ENCODE peak calls at places on chromosomes 7 and 10, in nine cellular contexts. One of them, this sample, is unnamed.

GRCh38 chr7:69219381-69219780 is 378.9 kb upstream of the AUTS2 start:
- DNase-seq in sigmoid colon: no peak
- DNase-seq in heart right ventricle: no peak
- DNase-seq in suprapubic skin: no peak
- DNase-seq in stomach: no peak
- DNase-seq in ascending aorta: no peak
- DNase-seq in colonic mucosa: no peak
- DNase-seq in aorta: no peak
- DNase-seq in pancreas: no peak
- DNase-seq in this sample: no peak

GRCh38 chr10:19417740-19418139 is 369.1 kb downstream of the MALRD1 start:
- DNase-seq in stomach: no peak
- DNase-seq in colonic mucosa: no peak
- DNase-seq in suprapubic skin: no peak
- DNase-seq in aorta: no peak
- DNase-seq in sigmoid colon: no peak
- DNase-seq in heart right ventricle: no peak
- DNase-seq in pancreas: no peak
- DNase-seq in ascending aorta: no peak
- DNase-seq in this sample: no peak

GRCh38 chr10:58028597-58029366 is 238.9 kb downstream of the IPMK start:
- DNase-seq in suprapubic skin: no peak
- DNase-seq in sigmoid colon: no peak
- DNase-seq in colonic mucosa: no peak
- DNase-seq in aorta: no peak
- DNase-seq in ascending aorta: no peak
- DNase-seq in heart right ventricle: no peak
- DNase-seq in pancreas: no peak
- DNase-seq in stomach: no peak
- DNase-seq in this sample: no peak

GRCh38 chr7:75945297-75946168 is 30.6 kb downstream of the POR start:
- DNase-seq in sigmoid colon: no peak
- DNase-seq in suprapubic skin: no peak
- DNase-seq in ascending aorta: no peak
- DNase-seq in heart right ventricle: no peak
- DNase-seq in stomach: peak; percentile 57
- DNase-seq in pancreas: no peak
- DNase-seq in colonic mucosa: no peak
- DNase-seq in aorta: no peak
- DNase-seq in this sample: peak; percentile 78

GRCh38 chr10:107516349-107516748 is 351.8 kb upstream of the SORCS1 start:
- DNase-seq in sigmoid colon: no peak
- DNase-seq in pancreas: no peak
- DNase-seq in ascending aorta: no peak
- DNase-seq in aorta: no peak
- DNase-seq in stomach: no peak
- DNase-seq in colonic mucosa: peak; percentile 22
- DNase-seq in suprapubic skin: no peak
- DNase-seq in heart right ventricle: no peak
- DNase-seq in this sample: no peak

GRCh38 chr10:72893136-72893798 is at the start of gene OIT3:
- DNase-seq in pancreas: no peak
- DNase-seq in heart right ventricle: no peak
- DNase-seq in sigmoid colon: no peak
- DNase-seq in ascending aorta: no peak
- DNase-seq in stomach: no peak
- DNase-seq in suprapubic skin: no peak
- DNase-seq in aorta: no peak
- DNase-seq in colonic mucosa: no peak
- DNase-seq in this sample: no peak

GRCh38 chr10:3848768-3849643 is 64.0 kb upstream of the KLF6 start:
- DNase-seq in sigmoid colon: no peak
- DNase-seq in aorta: no peak
- DNase-seq in ascending aorta: no peak
- DNase-seq in suprapubic skin: no peak
- DNase-seq in colonic mucosa: no peak
- DNase-seq in stomach: no peak
- DNase-seq in pancreas: no peak
- DNase-seq in heart right ventricle: no peak
- DNase-seq in this sample: no peak

GRCh38 chr10:1197384-1197783 is 141.2 kb downstream of the WDR37 start:
- DNase-seq in ascending aorta: no peak
- DNase-seq in colonic mucosa: no peak
- DNase-seq in heart right ventricle: no peak
- DNase-seq in aorta: no peak
- DNase-seq in suprapubic skin: no peak
- DNase-seq in pancreas: no peak
- DNase-seq in sigmoid colon: no peak
- DNase-seq in stomach: no peak
- DNase-seq in this sample: no peak

GRCh38 chr7:27107391-27107900 is 5.0 kb upstream of the HOXA2 start:
- DNase-seq in stomach: no peak
- DNase-seq in colonic mucosa: peak; percentile 66
- DNase-seq in pancreas: no peak
- DNase-seq in heart right ventricle: no peak
- DNase-seq in ascending aorta: peak; percentile 75
- DNase-seq in aorta: no peak
- DNase-seq in suprapubic skin: no peak
- DNase-seq in sigmoid colon: no peak
- DNase-seq in this sample: no peak

GRCh38 chr10:1241973-1242935 is 186.1 kb downstream of the WDR37 start:
- DNase-seq in sigmoid colon: no peak
- DNase-seq in pancreas: peak; percentile 39
- DNase-seq in aorta: peak; percentile 74
- DNase-seq in ascending aorta: no peak
- DNase-seq in colonic mucosa: no peak
- DNase-seq in stomach: no peak
- DNase-seq in heart right ventricle: no peak
- DNase-seq in suprapubic skin: no peak
- DNase-seq in this sample: no peak

GRCh38 chr10:132062641-132063390 is 2.9 kb upstream of the JAKMIP3 start:
- DNase-seq in stomach: no peak
- DNase-seq in pancreas: no peak
- DNase-seq in heart right ventricle: peak; percentile 26
- DNase-seq in colonic mucosa: no peak
- DNase-seq in suprapubic skin: peak; percentile 31
- DNase-seq in ascending aorta: no peak
- DNase-seq in sigmoid colon: no peak
- DNase-seq in aorta: peak; percentile 51
- DNase-seq in this sample: no peak

GRCh38 chr10:74539317-74539716 is 287.1 kb upstream of the KAT6B start:
- DNase-seq in stomach: no peak
- DNase-seq in pancreas: no peak
- DNase-seq in ascending aorta: no peak
- DNase-seq in sigmoid colon: no peak
- DNase-seq in aorta: no peak
- DNase-seq in suprapubic skin: no peak
- DNase-seq in heart right ventricle: no peak
- DNase-seq in colonic mucosa: no peak
- DNase-seq in this sample: no peak

GRCh38 chr10:23337616-23338015 is 7.0 kb downstream of the C10orf67 start:
- DNase-seq in pancreas: no peak
- DNase-seq in sigmoid colon: no peak
- DNase-seq in colonic mucosa: no peak
- DNase-seq in suprapubic skin: no peak
- DNase-seq in aorta: no peak
- DNase-seq in stomach: no peak
- DNase-seq in heart right ventricle: no peak
- DNase-seq in ascending aorta: no peak
- DNase-seq in this sample: no peak

GRCh38 chr7:157540606-157541294 is 203.9 kb downstream of the DNAJB6 start:
- DNase-seq in suprapubic skin: peak; percentile 30
- DNase-seq in aorta: peak; percentile 57
- DNase-seq in ascending aorta: no peak
- DNase-seq in stomach: no peak
- DNase-seq in sigmoid colon: peak; percentile 45
- DNase-seq in pancreas: peak; percentile 18
- DNase-seq in heart right ventricle: no peak
- DNase-seq in colonic mucosa: no peak
- DNase-seq in this sample: no peak

GRCh38 chr7:157541796-157542668 is 205.2 kb downstream of the DNAJB6 start:
- DNase-seq in sigmoid colon: peak; percentile 34
- DNase-seq in suprapubic skin: peak; percentile 44
- DNase-seq in pancreas: peak; percentile 42
- DNase-seq in colonic mucosa: no peak
- DNase-seq in stomach: no peak
- DNase-seq in heart right ventricle: no peak
- DNase-seq in ascending aorta: no peak
- DNase-seq in aorta: peak; percentile 70
- DNase-seq in this sample: no peak

GRCh38 chr7:157542669-157543021 is 205.8 kb downstream of the DNAJB6 start:
- DNase-seq in colonic mucosa: no peak
- DNase-seq in aorta: peak; percentile 71
- DNase-seq in suprapubic skin: peak; percentile 35
- DNase-seq in sigmoid colon: peak; percentile 41
- DNase-seq in pancreas: peak; percentile 27
- DNase-seq in ascending aorta: no peak
- DNase-seq in stomach: no peak
- DNase-seq in heart right ventricle: no peak
- DNase-seq in this sample: no peak

GRCh38 chr7:157540020-157540419 is 203.2 kb downstream of the DNAJB6 start:
- DNase-seq in stomach: no peak
- DNase-seq in aorta: peak; percentile 56
- DNase-seq in suprapubic skin: peak; percentile 40
- DNase-seq in pancreas: peak; percentile 26
- DNase-seq in colonic mucosa: no peak
- DNase-seq in ascending aorta: no peak
- DNase-seq in sigmoid colon: peak; percentile 46
- DNase-seq in heart right ventricle: no peak
- DNase-seq in this sample: no peak

DNA sequence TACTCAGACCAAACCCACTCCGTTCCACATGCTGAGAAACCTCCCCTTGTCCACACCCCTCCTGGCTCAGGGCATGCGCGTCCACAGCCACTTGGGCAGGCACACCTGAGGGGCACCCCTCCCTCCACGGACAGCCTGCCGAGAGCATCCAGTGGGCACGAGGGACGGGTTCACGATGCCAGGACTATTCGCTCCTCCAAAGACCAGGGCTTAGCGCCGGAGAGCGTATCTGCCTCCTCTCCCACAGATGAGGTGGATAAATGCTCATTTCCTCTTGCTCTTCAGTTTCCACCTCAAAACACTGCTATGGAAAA is 204.4 kb downstream of the DNAJB6 start:
- DNase-seq in ascending aorta: no peak
- DNase-seq in colonic mucosa: no peak
- DNase-seq in suprapubic skin: peak; percentile 29
- DNase-seq in sigmoid colon: peak; percentile 50
- DNase-seq in aorta: peak; percentile 51
- DNase-seq in pancreas: peak; percentile 46
- DNase-seq in stomach: no peak
- DNase-seq in heart right ventricle: no peak
- DNase-seq in this sample: no peak
- H3K9me3 ChIP-seq in ascending aorta: no peaks in the 10 kb centered on the region
- H3K9me3 ChIP-seq in colonic mucosa: no peaks in the 10 kb centered on the region
- H3K9me3 ChIP-seq in suprapubic skin: no peaks in the 10 kb centered on the region
- H3K9me3 ChIP-seq in sigmoid colon: no peaks in the 10 kb centered on the region
- H3K9me3 ChIP-seq in aorta: no peaks in the 10 kb centered on the region
- H3K9me3 ChIP-seq in pancreas: no peaks in the 10 kb centered on the region
- H3K9me3 ChIP-seq in stomach: no peaks in the 10 kb centered on the region
- H3K9me3 ChIP-seq in heart right ventricle: no peaks in the 10 kb centered on the region
- H3K9me3 ChIP-seq in this sample: peaks cover 11% of the 10 kb centered on the region

DNA sequence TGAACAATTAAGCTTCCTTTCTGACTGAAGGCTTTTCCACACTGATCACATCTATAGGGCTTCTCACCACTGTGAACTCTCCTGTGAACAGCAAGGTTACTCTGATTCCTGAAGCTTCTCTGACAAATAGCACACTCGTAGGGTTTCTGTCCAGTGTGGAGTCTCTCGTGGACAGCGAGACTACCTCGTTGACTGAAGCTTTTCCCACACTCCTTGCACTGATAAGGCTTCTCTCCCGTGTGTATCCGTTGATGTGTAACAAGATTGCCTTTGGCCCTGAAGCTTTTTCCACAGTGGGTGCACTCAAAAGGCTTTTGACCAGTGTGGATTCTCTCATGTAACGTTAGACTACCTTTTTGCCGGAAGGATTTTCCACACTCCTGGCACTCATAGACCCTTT is 4.4 kb downstream of the ZNF32 start:
- DNase-seq in heart right ventricle: no peak
- DNase-seq in sigmoid colon: no peak
- DNase-seq in stomach: no peak
- DNase-seq in colonic mucosa: no peak
- DNase-seq in pancreas: no peak
- DNase-seq in ascending aorta: no peak
- DNase-seq in suprapubic skin: no peak
- DNase-seq in aorta: no peak
- DNase-seq in this sample: no peak
- H3K9me3 ChIP-seq in heart right ventricle: peaks cover 4% of the 10 kb centered on the region
- H3K9me3 ChIP-seq in sigmoid colon: peaks cover 60% of the 10 kb centered on the region
- H3K9me3 ChIP-seq in stomach: peaks cover 48% of the 10 kb centered on the region
- H3K9me3 ChIP-seq in colonic mucosa: no peaks in the 10 kb centered on the region
- H3K9me3 ChIP-seq in pancreas: no peaks in the 10 kb centered on the region
- H3K9me3 ChIP-seq in ascending aorta: peaks cover 78% of the 10 kb centered on the region
- H3K9me3 ChIP-seq in suprapubic skin: peaks cover 47% of the 10 kb centered on the region
- H3K9me3 ChIP-seq in aorta: peaks cover 19% of the 10 kb centered on the region
- H3K9me3 ChIP-seq in this sample: peaks cover 22% of the 10 kb centered on the region

DNA sequence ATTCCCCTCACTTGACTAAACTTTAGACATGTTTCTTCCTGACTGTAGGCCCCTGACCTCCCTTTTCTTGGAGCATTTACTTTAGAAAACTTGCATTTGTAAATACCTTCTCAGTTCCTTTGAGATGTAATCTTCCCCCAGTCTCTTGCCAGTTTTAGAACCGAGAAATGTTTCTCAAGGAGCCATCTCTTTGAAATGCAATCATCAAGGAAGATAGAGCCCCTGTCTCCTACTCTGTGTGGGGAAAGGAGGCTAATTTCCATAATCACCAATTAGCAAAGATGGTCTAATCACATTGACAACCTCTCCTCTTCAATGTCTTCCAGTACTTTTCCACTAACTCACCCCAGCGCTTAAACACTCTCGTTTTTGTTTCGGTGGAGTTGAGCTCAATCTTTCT is 70.0 kb upstream of the SMIM30 start:
- DNase-seq in suprapubic skin: no peak
- DNase-seq in sigmoid colon: no peak
- DNase-seq in pancreas: no peak
- DNase-seq in heart right ventricle: no peak
- DNase-seq in aorta: no peak
- DNase-seq in ascending aorta: no peak
- DNase-seq in colonic mucosa: no peak
- DNase-seq in stomach: no peak
- DNase-seq in this sample: no peak
- H3K9me3 ChIP-seq in suprapubic skin: no peaks in the 10 kb centered on the region
- H3K9me3 ChIP-seq in sigmoid colon: no peaks in the 10 kb centered on the region
- H3K9me3 ChIP-seq in pancreas: no peaks in the 10 kb centered on the region
- H3K9me3 ChIP-seq in heart right ventricle: no peaks in the 10 kb centered on the region
- H3K9me3 ChIP-seq in aorta: no peaks in the 10 kb centered on the region
- H3K9me3 ChIP-seq in ascending aorta: peaks cover 5% of the 10 kb centered on the region
- H3K9me3 ChIP-seq in colonic mucosa: no peaks in the 10 kb centered on the region
- H3K9me3 ChIP-seq in stomach: no peaks in the 10 kb centered on the region
- H3K9me3 ChIP-seq in this sample: no peaks in the 10 kb centered on the region

GRCh38 chr7:159169391-159169790 is 24.7 kb upstream of the VIPR2 start:
- DNase-seq in sigmoid colon: no peak
- DNase-seq in aorta: no peak
- DNase-seq in ascending aorta: no peak
- DNase-seq in suprapubic skin: no peak
- DNase-seq in stomach: no peak
- DNase-seq in heart right ventricle: no peak
- DNase-seq in colonic mucosa: no peak
- DNase-seq in pancreas: no peak
- DNase-seq in this sample: no peak
- H3K9me3 ChIP-seq in sigmoid colon: no peaks in the 10 kb centered on the region
- H3K9me3 ChIP-seq in aorta: no peaks in the 10 kb centered on the region
- H3K9me3 ChIP-seq in ascending aorta: no peaks in the 10 kb centered on the region
- H3K9me3 ChIP-seq in suprapubic skin: no peaks in the 10 kb centered on the region
- H3K9me3 ChIP-seq in stomach: no peaks in the 10 kb centered on the region
- H3K9me3 ChIP-seq in heart right ventricle: no peaks in the 10 kb centered on the region
- H3K9me3 ChIP-seq in colonic mucosa: no peaks in the 10 kb centered on the region
- H3K9me3 ChIP-seq in pancreas: no peaks in the 10 kb centered on the region
- H3K9me3 ChIP-seq in this sample: no peaks in the 10 kb centered on the region